ENCODE peak calls at places on chromosomes 16 and 17, in six cellular contexts. G is H1, A is HepG2, T is GM12878, B is K562, R is SK-N-SH. O is an unnamed sample.

GRCh38 chr17:65584604-65585521 is 23.4 kb upstream of the AXIN2 start:
- DNase-seq in T (no peak), B (no peak), R (no peak), A (peak), G (no peak), O (no peak)

GRCh38 chr17:76452646-76453430 is at the start of gene UBE2O:
- DNase-seq in A (peak), B (peak), T (no peak), R (peak), G (peak), O (peak)

GRCh38 chr16:50719401-50720337 is 22.2 kb upstream of the CYLD start:
- DNase-seq in B (no peak), G (no peak), R (no peak), T (no peak), A (peak), O (no peak)

GRCh38 chr16:12426122-12426521 is 377.6 kb downstream of the CPPED1 start:
- DNase-seq in A (no peak), R (peak), T (no peak), G (no peak), B (peak), O (no peak)

GRCh38 chr16:7871371-7871770 is 538.7 kb downstream of the RBFOX1 start:
- DNase-seq in T (no peak), R (no peak), A (no peak), B (no peak), G (no peak), O (no peak)

GRCh38 chr16:47523342-47524006 is 62.3 kb downstream of the PHKB start:
- DNase-seq in R (no peak), A (peak), G (no peak), B (no peak), T (peak), O (no peak)

GRCh38 chr17:43531082-43531378 is 15.1 kb downstream of the ETV4 start:
- DNase-seq in T (no peak), A (no peak), R (no peak), B (no peak), G (no peak), O (no peak)

GRCh38 chr16:55661842-55662479 is 6.2 kb downstream of the SLC6A2 start:
- DNase-seq in R (peak), G (no peak), A (no peak), T (no peak), B (no peak), O (no peak)

GRCh38 chr17:75738218-75738802 is 17.1 kb downstream of the ITGB4 start:
- DNase-seq in A (peak), T (no peak), G (no peak), R (no peak), B (peak), O (peak)

GRCh38 chr17:56866496-56866895 is 32.5 kb downstream of the DGKE start:
- DNase-seq in B (no peak), A (no peak), G (no peak), R (no peak), T (no peak), O (no peak)

GRCh38 chr16:50862818-50863672 is 121.2 kb downstream of the CYLD start:
- DNase-seq in B (no peak), R (peak), T (no peak), A (no peak), G (no peak), O (no peak)

GRCh38 chr17:6787081-6787693 is 11.2 kb downstream of the FBXO39 start:
- DNase-seq in A (peak), G (no peak), B (no peak), R (no peak), T (no peak), O (no peak)

GRCh38 chr17:45320931-45321461 is 4.2 kb upstream of the MAP3K14 start:
- DNase-seq in R (no peak), A (no peak), T (no peak), B (peak), G (no peak), O (no peak)

GRCh38 chr17:57675988-57676387 is 69.1 kb downstream of the CCDC182 start:
- DNase-seq in R (no peak), T (no peak), A (no peak), B (no peak), G (no peak), O (no peak)

GRCh38 chr17:73096866-73097265 is 4.4 kb upstream of the SLC39A11 start:
- DNase-seq in G (no peak), B (no peak), R (no peak), A (no peak), T (no peak), O (no peak)

GRCh38 chr16:84319146-84319760 is 24.6 kb downstream of the WFDC1 start:
- DNase-seq in G (no peak), A (no peak), B (no peak), R (no peak), T (no peak), O (no peak)

GRCh38 chr17:44210342-44211192 is 8.9 kb downstream of the UBTF start:
- DNase-seq in A (no peak), R (peak), B (peak), T (no peak), G (peak), O (peak)

GRCh38 chr16:8864480-8864879 is 4.3 kb downstream of the CARHSP1 start:
- DNase-seq in G (no peak), T (no peak), B (no peak), R (no peak), A (no peak), O (no peak)

GRCh38 chr17:80742581-80743180 is 198.0 kb downstream of the RPTOR start:
- DNase-seq in B (no peak), A (no peak), R (no peak), G (no peak), T (no peak), O (no peak)

GRCh38 chr16:23668225-23668624 is 10.5 kb upstream of the PLK1 start:
- DNase-seq in B (no peak), A (no peak), R (no peak), G (no peak), T (no peak), O (no peak)

GRCh38 chr17:74446551-74447500 is 14.9 kb downstream of the GPRC5C start:
- DNase-seq in R (peak), G (no peak), B (no peak), A (no peak), T (no peak), O (no peak)

GRCh38 chr17:50102164-50102991 is 7.2 kb downstream of the PDK2 start:
- DNase-seq in R (peak), A (peak), G (no peak), B (no peak), T (no peak), O (no peak)

GRCh38 chr16:24552705-24553104 is 13.3 kb downstream of the RBBP6 start:
- DNase-seq in T (no peak), R (no peak), G (no peak), B (no peak), A (no peak), O (no peak)

GRCh38 chr17:7437369-7437863 is 1.9 kb upstream of the FGF11 start:
- DNase-seq in T (no peak), B (no peak), A (no peak), R (no peak), G (no peak), O (no peak)

GRCh38 chr16:80027007-80027965 is 426.7 kb upstream of the MAF start:
- DNase-seq in T (peak), R (no peak), G (peak), A (peak), B (peak), O (no peak)

GRCh38 chr16:21643787-21644186 is 8.6 kb downstream of the IGSF6 start:
- DNase-seq in G (no peak), R (no peak), T (no peak), B (no peak), A (no peak), O (no peak)

GRCh38 chr16:21645261-21645721 is 7.1 kb downstream of the IGSF6 start:
- DNase-seq in T (peak), G (no peak), R (no peak), B (no peak), A (no peak), O (no peak)

GRCh38 chr16:21646091-21646490 is 6.3 kb downstream of the IGSF6 start:
- DNase-seq in B (no peak), A (no peak), R (no peak), T (no peak), G (no peak), O (no peak)

GRCh38 chr16:21646721-21647561 is 5.5 kb downstream of the IGSF6 start:
- DNase-seq in A (no peak), R (no peak), G (no peak), B (no peak), T (peak), O (no peak)

GRCh38 chr16:21644674-21645073 is 7.7 kb downstream of the IGSF6 start:
- DNase-seq in B (no peak), T (no peak), R (no peak), A (no peak), G (no peak), O (no peak)
- H3K4me3 ChIP-seq in B (no peak), T (peak), R (no peak), A (no peak), G (no peak), O (peak)

GRCh38 chr16:3549906-3550305 is 27.3 kb downstream of the NLRC3 start:
- DNase-seq in R (no peak), T (no peak), G (no peak), A (no peak), B (no peak), O (no peak)

GRCh38 chr16:3548859-3549258 is 28.3 kb downstream of the NLRC3 start:
- DNase-seq in B (no peak), R (no peak), T (no peak), G (no peak), A (no peak), O (no peak)

GRCh38 chr16:3553138-3553923 is 23.9 kb downstream of the NLRC3 start:
- DNase-seq in A (peak), B (no peak), R (no peak), T (no peak), G (peak), O (no peak)

GRCh38 chr16:3548445-3548844 is 28.8 kb downstream of the NLRC3 start:
- DNase-seq in T (no peak), R (no peak), B (no peak), G (no peak), A (no peak), O (no peak)

GRCh38 chr16:3550851-3551847 is 26.1 kb downstream of the NLRC3 start:
- DNase-seq in B (no peak), G (no peak), T (no peak), R (no peak), A (no peak), O (no peak)
- TF ChIP-seq GABPA in B (no peak), G (no peak), T (no peak), R (no peak), A (no peak), O (no peak)

GRCh38 chr17:2089021-2089422 is 34.1 kb downstream of the HIC1 start:
- DNase-seq in B (peak), T (no peak), R (no peak), A (no peak), G (no peak), O (no peak)
- H3K4me3 ChIP-seq in B (no peak), T (peak), R (peak), A (no peak), G (no peak), O (no peak)

GRCh38 chr16:11253009-11253994 is 2.7 kb downstream of the SOCS1 start:
- DNase-seq in T (no peak), B (peak), R (no peak), A (no peak), G (no peak), O (no peak)
- TF ChIP-seq GABPA in T (no peak), B (no peak), R (no peak), A (no peak), G (no peak), O (no peak)

DNA sequence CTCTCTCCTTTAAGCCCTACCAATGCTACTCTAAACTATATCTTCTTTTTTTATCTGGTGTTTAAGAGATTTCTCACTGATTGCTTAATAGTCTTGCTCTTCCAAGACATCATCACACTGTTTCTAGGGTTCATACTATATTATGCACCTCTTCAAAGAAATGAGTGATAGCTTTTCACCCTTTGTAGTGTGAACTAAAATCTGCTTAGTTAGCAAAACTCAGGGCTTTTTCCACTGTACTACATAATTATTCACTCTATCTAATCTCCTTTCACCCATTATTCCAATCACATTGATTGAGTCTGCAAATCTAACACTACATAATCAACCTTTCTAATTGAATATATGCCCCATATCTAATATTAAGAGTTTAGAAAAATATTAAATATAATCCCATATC is 456.0 kb upstream of the SOX9 start:
- DNase-seq in T (no peak), R (no peak), B (no peak), A (no peak), G (no peak), O (no peak)
- H3K4me3 ChIP-seq in T (no peak), R (no peak), B (no peak), A (no peak), G (no peak), O (no peak)

DNA sequence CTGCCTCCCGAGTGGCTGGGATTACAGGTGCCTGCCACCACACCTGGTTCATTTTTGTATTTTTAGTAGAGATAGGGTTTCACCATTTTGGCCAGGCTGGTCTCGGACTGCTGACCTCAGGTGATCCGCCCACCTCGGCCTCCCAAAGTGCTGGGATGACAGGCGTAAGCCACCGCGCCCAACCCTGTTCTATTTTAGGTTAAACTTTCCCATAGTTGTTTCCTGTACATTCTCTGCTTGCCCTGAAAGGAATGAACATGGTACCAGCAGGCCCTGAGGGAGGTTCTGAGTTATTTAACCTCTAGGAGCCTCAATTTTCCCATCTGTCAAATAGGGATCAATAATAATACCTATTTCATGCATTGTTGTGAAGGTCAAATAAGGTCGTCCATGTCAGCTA is 11.0 kb upstream of the CDH5 start:
- DNase-seq in B (no peak), G (no peak), T (no peak), A (no peak), R (no peak), O (no peak)
- TF ChIP-seq GABPA in B (no peak), G (no peak), T (no peak), A (no peak), R (no peak), O (no peak)

O was measured in HL-60.